ENCODE peak calls at places on chromosomes 11 and 22, in five cellular contexts. V, J, E, N and L are unnamed samples.

GRCh38 chr11:97656356-97656755 is 1266.5 kb downstream of the JRKL start:
- DNase-seq in V (no peak), J (no peak), N (no peak), E (no peak), L (no peak)

GRCh38 chr11:44632466-44633123 is 67.1 kb downstream of the CD82 start:
- DNase-seq in E (peak; percentile 57), V (peak; percentile 49), N (no peak), J (no peak), L (peak; percentile 57)

GRCh38 chr11:57530596-57531507 is at the start of gene TIMM10:
- DNase-seq in V (peak; percentile 99), N (peak; percentile 98), J (peak; percentile 95), E (peak; percentile 87), L (peak; percentile 90)

GRCh38 chr22:35348026-35348590 is 32.8 kb upstream of the HMOX1 start:
- DNase-seq in J (no peak), E (no peak), N (no peak), V (no peak), L (no peak)

GRCh38 chr11:118618115-118618990 is 10.9 kb downstream of the PHLDB1 start:
- DNase-seq in V (no peak), J (no peak), E (no peak), N (no peak), L (no peak)

GRCh38 chr11:125345706-125346561 is 150.1 kb downstream of the FEZ1 start:
- DNase-seq in J (no peak), N (peak; percentile 51), E (peak; percentile 87), V (peak; percentile 15), L (peak; percentile 76)

GRCh38 chr11:121535122-121535796 is 82.5 kb upstream of the SORL1-AS1 start:
- DNase-seq in N (no peak), J (no peak), V (no peak), E (no peak), L (no peak)

GRCh38 chr11:13091804-13092203 is 82.7 kb downstream of the RASSF10 start:
- DNase-seq in V (peak; percentile 24), N (no peak), J (no peak), E (no peak), L (no peak)

GRCh38 chr22:16922076-16922475 is 85.9 kb downstream of the GAB4 start:
- DNase-seq in J (no peak), V (no peak), E (no peak), N (no peak), L (no peak)

GRCh38 chr22:35995345-35995744 is 33.3 kb downstream of the RBFOX2 start:
- DNase-seq in J (no peak), V (no peak), N (no peak), E (no peak), L (no peak)

GRCh38 chr11:69344570-69345145 is 50.7 kb downstream of the MYEOV start:
- DNase-seq in V (no peak), E (no peak), N (no peak), J (no peak), L (no peak)

GRCh38 chr11:128784059-128784804 is 82.9 kb downstream of the KCNJ1 start:
- DNase-seq in J (no peak), E (no peak), V (no peak), N (peak; percentile 90), L (no peak)

GRCh38 chr11:72369786-72370185 is 64.5 kb downstream of the CLPB start:
- DNase-seq in N (no peak), E (no peak), J (no peak), V (no peak), L (no peak)

GRCh38 chr11:77806415-77806814 is 14.1 kb downstream of the RSF1 start:
- DNase-seq in V (no peak), J (no peak), N (no peak), E (no peak), L (no peak)

GRCh38 chr22:43308451-43309235 is 34.5 kb downstream of the SCUBE1 start:
- DNase-seq in V (no peak), N (no peak), E (no peak), J (no peak), L (no peak)

GRCh38 chr11:104146421-104146820 is 17.5 kb downstream of the PDGFD start:
- DNase-seq in V (no peak), J (no peak), E (no peak), N (no peak), L (no peak)

GRCh38 chr11:44595964-44596381 is 30.5 kb downstream of the CD82 start:
- DNase-seq in J (no peak), E (no peak), N (no peak), V (no peak), L (no peak)

GRCh38 chr22:38258895-38259294 is 13.9 kb downstream of the TMEM184B start:
- DNase-seq in N (no peak), E (no peak), J (no peak), V (no peak), L (no peak)

GRCh38 chr11:21133722-21134121 is 464.3 kb downstream of the NELL1 start:
- DNase-seq in E (no peak), N (no peak), V (no peak), J (no peak), L (no peak)

GRCh38 chr11:119361056-119361787 is 14.7 kb upstream of the MFRP start:
- DNase-seq in N (no peak), J (no peak), V (peak; percentile 38), E (no peak), L (peak; percentile 39)

GRCh38 chr11:64639885-64640284 is 48.9 kb downstream of the SLC22A12 start:
- DNase-seq in E (no peak), N (no peak), J (no peak), V (no peak), L (no peak)

GRCh38 chr11:43944761-43945311 is 2.4 kb downstream of the C11orf96 start:
- DNase-seq in E (peak; percentile 98), V (peak; percentile 19), J (no peak), N (no peak), L (peak; percentile 82)

GRCh38 chr22:42072606-42073330 is 1.3 kb upstream of the PHETA2 start:
- DNase-seq in J (no peak), V (no peak), N (no peak), E (no peak), L (no peak)

GRCh38 chr11:96155627-96156378 is 187.2 kb downstream of the MAML2 start:
- DNase-seq in E (no peak), N (no peak), J (peak; percentile 76), V (peak; percentile 64), L (peak; percentile 34)

GRCh38 chr11:70948855-70949551 is 303.4 kb downstream of the SHANK2 start:
- DNase-seq in J (no peak), N (no peak), E (no peak), V (no peak), L (no peak)

GRCh38 chr11:134267466-134267865 is 8.7 kb upstream of the GLB1L3 start:
- DNase-seq in J (no peak), E (no peak), V (no peak), N (no peak), L (no peak)

GRCh38 chr11:71235719-71236118 is 16.7 kb downstream of the SHANK2 start:
- DNase-seq in V (no peak), N (no peak), E (no peak), J (no peak), L (no peak)

GRCh38 chr11:12249590-12250260 is 127.6 kb upstream of the PARVA start:
- DNase-seq in V (no peak), J (no peak), E (no peak), N (no peak), L (no peak)

GRCh38 chr11:116258821-116259220 is 514.0 kb downstream of the BUD13 start:
- DNase-seq in V (no peak), E (no peak), J (no peak), N (no peak), L (no peak)

GRCh38 chr11:65663634-65664200 is 1.0 kb upstream of the RELA start:
- DNase-seq in V (no peak), N (no peak), E (no peak), J (no peak), L (peak; percentile 20)

GRCh38 chr11:72141066-72141465 is 5.5 kb downstream of the FOLR3 start:
- DNase-seq in J (no peak), V (no peak), N (no peak), E (no peak), L (no peak)

GRCh38 chr11:69434341-69434960 is 47.0 kb upstream of the LINC01488 start:
- DNase-seq in V (no peak), N (peak; percentile 84), J (no peak), E (no peak), L (no peak)

GRCh38 chr11:23995891-23996290 is 501.0 kb upstream of the LUZP2 start:
- DNase-seq in V (no peak), E (no peak), J (no peak), N (no peak), L (no peak)

GRCh38 chr11:70364745-70365535 is 33.4 kb upstream of the CTTN start:
- DNase-seq in N (no peak), J (peak; percentile 3), E (peak; percentile 20), V (no peak), L (no peak)

GRCh38 chr22:41217553-41218157 is 12.5 kb downstream of the L3MBTL2 start:
- DNase-seq in N (no peak), E (peak; percentile 64), J (no peak), V (no peak), L (no peak)

GRCh38 chr22:33013051-33013450 is 45.1 kb downstream of the SYN3 start:
- DNase-seq in J (no peak), N (no peak), E (no peak), V (peak; percentile 17), L (no peak)

GRCh38 chr11:75814369-75814685 is 683 bp upstream of the UVRAG start:
- DNase-seq in J (no peak), V (no peak), E (no peak), N (no peak), L (no peak)

DNA sequence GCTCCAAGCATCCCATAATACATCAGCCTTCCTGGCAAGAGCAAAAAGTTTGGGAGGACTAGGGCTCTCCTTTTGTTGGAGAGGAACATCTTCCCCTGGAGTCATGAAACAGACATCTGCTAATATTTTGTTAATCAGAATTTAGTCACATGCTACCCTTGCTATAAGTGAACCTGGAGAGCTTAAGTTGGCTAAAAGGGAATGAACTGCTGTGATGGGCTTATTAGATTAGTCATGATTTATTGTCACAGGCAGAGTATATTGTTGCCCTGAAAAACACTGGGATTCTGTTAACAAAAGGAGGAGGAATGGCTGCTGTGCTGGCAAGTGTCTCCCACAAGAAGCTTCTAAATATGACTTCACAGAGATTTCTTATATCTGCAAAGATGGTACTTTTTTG is 16.0 kb downstream of the TCP11L1 start:
- DNase-seq in N (no peak), E (no peak), J (no peak), V (no peak), L (no peak)
- TF ChIP-seq SUZ12 in N (no peak), E (no peak), J (no peak), V (no peak), L (no peak)

DNA sequence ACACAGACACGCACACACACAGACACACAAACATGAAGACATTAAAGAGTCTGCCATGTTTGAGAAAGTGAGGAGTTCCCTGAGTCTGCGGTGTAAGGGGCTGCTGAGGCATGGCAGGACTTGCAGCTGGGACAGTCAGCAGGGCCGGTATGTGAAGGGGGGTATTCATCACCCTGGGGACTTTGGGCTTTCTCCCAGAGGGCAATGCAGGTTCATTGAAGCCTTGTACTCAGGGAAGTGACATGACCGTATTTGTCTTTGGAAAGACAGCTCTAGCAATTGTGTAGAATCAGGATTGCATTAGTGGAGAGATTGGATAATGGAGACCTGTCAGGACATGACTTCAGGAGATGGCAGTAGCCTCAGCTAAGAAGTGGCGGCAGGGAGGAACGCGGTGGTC is 9.4 kb upstream of the ADAMTS8 start:
- DNase-seq in N (no peak), E (no peak), J (no peak), V (no peak), L (no peak)
- TF ChIP-seq SUZ12 in N (no peak), E (no peak), J (no peak), V (no peak), L (no peak)

GRCh38 chr11:2898366-2899079 is 12.9 kb upstream of the CDKN1C start:
- DNase-seq in N (no peak), V (peak; percentile 17), J (no peak), E (no peak), L (no peak)
- TF ChIP-seq SUZ12 in N (no peak), V (no peak), J (no peak), E (no peak), L (no peak)

GRCh38 chr11:33257160-33257896 is at the start of gene HIPK3:
- DNase-seq in V (peak; percentile 41), E (peak; percentile 85), J (no peak), N (peak; percentile 49), L (peak; percentile 78)
- TF ChIP-seq SUZ12 in V (no peak), E (no peak), J (no peak), N (no peak), L (no peak)